ENCODE peak calls at places on chromosomes 12 and 14, in five cellular contexts. X, U, T, Y and L are unnamed samples.

GRCh38 chr14:68786491-68787234 is 6.2 kb downstream of the ZFP36L1 start:
- DNase-seq in U (no peak), X (peak; percentile 59), T (peak; percentile 91), Y (peak; percentile 81), L (peak; percentile 92)

GRCh38 chr14:95523051-95523817 is 6.8 kb upstream of the SYNE3 start:
- DNase-seq in U (no peak), X (peak; percentile 81), Y (peak; percentile 58), T (no peak), L (peak; percentile 49)

GRCh38 chr12:112149596-112149995 is 24.2 kb downstream of the TRAFD1 start:
- DNase-seq in U (no peak), T (no peak), X (no peak), Y (no peak), L (no peak)

GRCh38 chr14:67738740-67739504 is 37.2 kb downstream of the RDH12 start:
- DNase-seq in U (peak; percentile 73), T (peak; percentile 100), X (peak; percentile 98), Y (peak; percentile 99), L (peak; percentile 98)

GRCh38 chr12:64099430-64099829 is 122.7 kb downstream of the KICS2 start:
- DNase-seq in T (peak; percentile 97), X (peak; percentile 77), Y (peak; percentile 99), U (peak; percentile 94), L (peak; percentile 91)

GRCh38 chr12:32541754-32542374 is 137.2 kb upstream of the DNM1L start:
- DNase-seq in X (peak; percentile 78), T (peak; percentile 31), Y (peak; percentile 42), U (no peak), L (peak; percentile 50)

GRCh38 chr14:23478109-23478698 is 8.7 kb downstream of the NGDN start:
- DNase-seq in X (peak; percentile 86), Y (peak; percentile 87), U (peak; percentile 50), T (peak; percentile 69), L (peak; percentile 78)

GRCh38 chr12:48925218-48925871 is at the start of gene FKBP11:
- DNase-seq in X (peak; percentile 53), U (no peak), T (peak; percentile 61), Y (peak; percentile 40), L (peak; percentile 57)

GRCh38 chr12:31234955-31235867 is 90.7 kb downstream of the SINHCAF start:
- DNase-seq in Y (peak; percentile 20), U (no peak), T (peak; percentile 16), X (peak; percentile 64), L (peak; percentile 51)

GRCh38 chr12:54141534-54142475 is 47.0 kb downstream of the SMUG1 start:
- DNase-seq in T (peak; percentile 82), U (no peak), X (no peak), Y (peak; percentile 76), L (peak; percentile 17)

GRCh38 chr14:47442206-47442605 is 233.2 kb downstream of the MDGA2 start:
- DNase-seq in X (peak; percentile 80), U (peak; percentile 2), Y (no peak), T (peak; percentile 38), L (peak; percentile 8)

GRCh38 chr14:53807580-53807979 is 149.0 kb downstream of the BMP4 start:
- DNase-seq in Y (peak; percentile 29), X (no peak), T (no peak), U (no peak), L (peak; percentile 29)

GRCh38 chr12:104303538-104304151 is at the start of gene EID3:
- DNase-seq in U (no peak), T (peak; percentile 80), Y (peak; percentile 67), X (peak; percentile 82), L (peak; percentile 76)

GRCh38 chr14:77722301-77722700 is 14.4 kb downstream of the SLIRP start:
- DNase-seq in U (no peak), T (no peak), X (no peak), Y (no peak), L (no peak)

GRCh38 chr12:52352951-52353350 is 14.3 kb downstream of the KRT85 start:
- DNase-seq in X (no peak), Y (no peak), T (no peak), U (no peak), L (no peak)

GRCh38 chr12:13179159-13180074 is 17.1 kb upstream of the EMP1 start:
- DNase-seq in X (no peak), Y (peak; percentile 62), T (peak; percentile 52), U (no peak), L (peak; percentile 50)

GRCh38 chr14:96631621-96632362 is 129.6 kb downstream of the PAPOLA start:
- DNase-seq in U (no peak), Y (no peak), T (no peak), X (no peak), L (no peak)

GRCh38 chr14:50344116-50344775 is 32.1 kb downstream of the DMAC2L start:
- DNase-seq in T (peak; percentile 39), Y (peak; percentile 38), U (no peak), X (no peak), L (no peak)

GRCh38 chr12:121811434-121812319 is 7.9 kb downstream of the SETD1B start:
- DNase-seq in T (peak; percentile 61), U (no peak), X (peak; percentile 72), Y (peak; percentile 63), L (peak; percentile 68)

GRCh38 chr12:120388711-120389431 is 19.9 kb upstream of the MSI1 start:
- DNase-seq in Y (no peak), X (no peak), T (no peak), U (no peak), L (no peak)

GRCh38 chr12:111450676-111451075 is 45.0 kb downstream of the SH2B3 start:
- DNase-seq in Y (no peak), X (no peak), U (no peak), T (no peak), L (no peak)

GRCh38 chr12:75965661-75966060 is 65.9 kb downstream of the PHLDA1 start:
- DNase-seq in T (no peak), Y (no peak), X (no peak), U (no peak), L (no peak)

GRCh38 chr12:51827925-51828818 is 20.3 kb downstream of the FIGNL2 start:
- DNase-seq in U (no peak), T (peak; percentile 50), Y (peak; percentile 47), X (peak; percentile 31), L (peak; percentile 64)

GRCh38 chr14:101062611-101063010 is 159.1 kb upstream of the RTL1 start:
- DNase-seq in Y (peak; percentile 18), T (peak; percentile 26), U (no peak), X (peak; percentile 47), L (no peak)

GRCh38 chr14:76752744-76753143 is 8.5 kb upstream of the VASH1 start:
- DNase-seq in X (no peak), Y (no peak), T (no peak), U (no peak), L (no peak)

GRCh38 chr14:24701031-24701430 is 67.0 kb upstream of the GZMB start:
- DNase-seq in X (no peak), Y (no peak), T (no peak), U (no peak), L (no peak)

GRCh38 chr12:94172973-94173372 is 24.6 kb downstream of the PLXNC1 start:
- DNase-seq in Y (peak; percentile 87), U (peak; percentile 85), X (peak; percentile 100), T (peak; percentile 99), L (peak; percentile 99)
- H3K4me3 ChIP-seq in Y (no peak overlapping the region), U (no peak overlapping the region), X (no peak overlapping the region), T (no peak overlapping the region), L (no peak overlapping the region)

DNA sequence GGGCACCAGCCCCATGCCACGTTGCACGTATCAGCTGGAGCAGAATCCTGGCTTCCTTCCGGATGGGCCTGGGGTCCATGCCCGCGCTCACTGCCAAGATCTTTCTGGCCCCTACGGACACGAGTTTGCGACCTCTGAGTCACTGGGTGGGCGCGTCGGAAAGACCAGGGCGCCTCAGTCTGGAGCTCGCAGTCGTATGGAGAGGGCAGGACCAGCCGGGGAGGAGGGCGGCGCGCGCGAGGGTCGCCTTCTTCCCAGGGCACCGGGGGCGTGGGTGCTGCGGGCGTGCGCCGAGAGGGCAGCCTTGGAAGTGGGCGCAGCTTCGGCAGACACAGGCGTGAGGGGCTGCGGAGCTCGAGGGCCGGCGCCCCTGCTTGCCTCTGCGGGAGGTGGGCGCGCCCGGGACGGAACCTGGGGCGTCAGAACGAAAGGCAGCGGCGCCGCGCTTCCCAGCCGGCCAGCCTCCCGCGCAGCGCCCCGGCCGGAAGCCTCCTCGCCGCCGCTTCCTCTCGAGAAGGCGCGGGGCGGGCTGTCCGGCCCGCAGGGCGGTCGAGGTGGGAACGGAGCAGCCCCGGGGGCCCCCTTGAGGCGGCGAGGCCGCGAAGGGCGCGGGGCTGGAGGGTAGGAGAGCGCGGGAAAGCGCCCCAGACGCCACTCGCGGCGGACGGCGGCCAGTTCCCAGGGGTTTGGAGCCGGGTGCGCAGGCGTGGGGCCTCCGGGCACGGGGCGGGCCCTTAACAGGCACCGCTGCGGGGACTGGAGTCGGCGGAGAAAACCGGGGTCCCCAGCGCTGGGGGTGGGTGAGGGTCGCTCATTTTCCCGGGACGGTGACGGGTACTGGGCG is at the start of gene ARL6IP4:
- DNase-seq in Y (peak; percentile 52), T (peak; percentile 51), U (no peak), X (peak; percentile 68), L (peak; percentile 61)
- TF ChIP-seq CTCF in Y (no peak), T (no peak), U (no peak), X (no peak), L (no peak)

DNA sequence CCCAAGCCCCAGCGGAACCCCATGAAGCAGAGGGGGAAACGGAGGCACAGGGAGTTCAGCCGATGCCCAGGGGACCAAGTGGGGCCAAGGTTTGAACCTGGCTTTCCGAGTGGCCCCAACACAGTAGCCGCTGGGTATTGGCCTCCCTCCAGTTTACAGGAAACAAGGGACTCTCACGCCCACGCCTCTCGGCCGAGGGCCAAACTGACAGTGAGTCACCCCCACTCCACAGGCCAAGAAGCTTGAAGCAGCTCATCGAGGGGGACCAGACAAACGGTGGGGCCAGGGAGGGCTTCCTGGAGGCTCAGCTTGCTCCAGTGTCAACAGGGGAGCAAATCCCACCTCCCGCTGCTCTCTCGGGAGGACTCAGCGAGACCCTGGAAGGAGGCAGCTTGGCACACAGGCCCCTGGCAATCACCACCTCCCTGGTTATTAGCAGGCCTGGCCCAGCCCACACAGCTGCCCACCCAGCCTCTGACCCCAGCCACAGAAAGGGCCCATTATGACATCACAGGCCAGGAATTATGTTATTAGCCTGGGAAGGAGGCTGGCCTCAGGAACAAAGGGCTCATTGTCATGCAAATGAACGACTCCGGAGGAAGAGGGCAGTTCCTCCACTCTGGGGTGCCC is 54.6 kb downstream of the NCOR2 start:
- DNase-seq in Y (peak; percentile 95), U (peak; percentile 86), T (peak; percentile 99), X (peak; percentile 96), L (peak; percentile 98)
- H3K4me3 ChIP-seq in Y (no peak overlapping the region), U (no peak overlapping the region), T (no peak overlapping the region), X (no peak overlapping the region), L (no peak overlapping the region)

GRCh38 chr14:63833728-63834127 is 19.1 kb upstream of the SYNE2 start:
- DNase-seq in Y (no peak), X (peak; percentile 14), U (no peak), T (no peak), L (no peak)
- TF ChIP-seq CTCF in Y (no peak), X (no peak), U (no peak), T (no peak), L (peak; percentile 8)